ENCODE peak calls at places on chromosomes 12 and 14, in eight cellular contexts. Z is HFFc6, A is fibroblast of pulmonary artery, K is A549, N is activated T-cell treated with anti-CD3 and anti-CD28 coated beads for 24 hours, M is T follicular helper cell, B is C1 segment of cervical spinal cord, Q is tibial nerve. E is an unnamed sample.

GRCh38 chr12:2813573-2814185 is 1.2 kb downstream of the ITFG2 start:
- DNase-seq in A (peak), Z (peak), M (peak), N (peak), B (no peak), Q (no peak), K (peak), E (peak)

GRCh38 chr14:72545411-72546311 is 348.2 kb downstream of the DPF3 start:
- DNase-seq in K (no peak), Q (no peak), Z (no peak), M (no peak), N (no peak), A (no peak), B (no peak), E (no peak)

GRCh38 chr12:31353730-31354708 is 28.1 kb upstream of the SINHCAF start:
- DNase-seq in B (no peak), M (no peak), Z (no peak), Q (no peak), N (no peak), A (no peak), K (no peak), E (no peak)

GRCh38 chr12:109461049-109461845 is 15.9 kb downstream of the KCTD10 start:
- DNase-seq in N (no peak), B (no peak), Z (no peak), Q (no peak), K (peak), A (peak), M (no peak), E (no peak)

GRCh38 chr12:51721281-51721940 is 127.1 kb downstream of the FIGNL2 start:
- DNase-seq in A (peak), K (no peak), M (peak), B (no peak), Z (no peak), Q (no peak), N (peak), E (no peak)

GRCh38 chr12:121769831-121770301 is 23.6 kb downstream of the RHOF start:
- DNase-seq in N (no peak), Z (no peak), K (no peak), Q (no peak), B (no peak), M (no peak), A (no peak), E (no peak)

GRCh38 chr14:25041898-25042297 is 8.0 kb downstream of the STXBP6 start:
- DNase-seq in M (no peak), A (no peak), B (no peak), N (no peak), Q (no peak), Z (no peak), K (no peak), E (no peak)

GRCh38 chr12:22039361-22039760 is 6.7 kb upstream of the CMAS start:
- DNase-seq in Q (no peak), M (no peak), Z (no peak), N (no peak), B (no peak), K (no peak), A (no peak), E (no peak)

GRCh38 chr12:68844788-68845695 is 37.1 kb downstream of the MDM2 start:
- DNase-seq in K (no peak), B (no peak), A (no peak), N (no peak), Q (no peak), Z (no peak), M (no peak), E (no peak)

E was measured in GM04504.